ENCODE peak calls at places on chromosomes 1 and 21, in seven cellular contexts. O is DND-41; Z is heart left ventricle; F is NT2/D1; I is heart right ventricle; T is CD8-positive, alpha-beta memory T cell; J is lung. D is an unnamed sample.

GRCh38 chr21:40284481-40284880 is 417.2 kb downstream of the PCP4 start:
- DNase-seq in T (no peak), F (no peak), J (no peak), Z (no peak), I (no peak), O (no peak), D (no peak)

GRCh38 chr1:3553166-3553939 is 58.0 kb downstream of the MEGF6 start:
- DNase-seq in Z (no peak), O (no peak), I (no peak), F (no peak), T (no peak), J (no peak), D (no peak)

GRCh38 chr1:6785721-6786505 is 659 bp downstream of the CAMTA1 start:
- DNase-seq in I (peak; percentile 25), F (no peak), Z (peak; percentile 72), J (no peak), T (peak; percentile 51), O (peak; percentile 48), D (no peak)

GRCh38 chr1:193104906-193105820 is at the start of gene GLRX2:
- DNase-seq in F (peak; percentile 83), T (peak; percentile 51), Z (peak; percentile 94), I (peak; percentile 83), O (peak; percentile 62), J (peak; percentile 84), D (peak; percentile 43)

GRCh38 chr1:203797948-203798347 is 2.5 kb downstream of the ZBED6 start:
- DNase-seq in T (no peak), F (no peak), J (no peak), Z (no peak), I (no peak), O (no peak), D (no peak)

GRCh38 chr21:42060166-42060565 is 11.0 kb upstream of the UMODL1 start:
- DNase-seq in O (no peak), F (no peak), T (no peak), Z (peak; percentile 59), J (no peak), I (no peak), D (no peak)

GRCh38 chr1:15830284-15830657 is 17.2 kb upstream of the SPEN start:
- DNase-seq in F (no peak), J (no peak), Z (no peak), I (no peak), O (no peak), T (no peak), D (no peak)

GRCh38 chr1:3482590-3482899 is 28.1 kb downstream of the ARHGEF16 start:
- DNase-seq in Z (no peak), O (no peak), J (no peak), F (no peak), T (no peak), I (no peak), D (no peak)

GRCh38 chr1:27205819-27206218 is 28.6 kb upstream of the WDTC1 start:
- DNase-seq in O (no peak), F (no peak), Z (no peak), J (no peak), I (no peak), T (no peak), D (no peak)

GRCh38 chr21:41682719-41683179 is 84.1 kb downstream of the RIPK4 start:
- DNase-seq in F (no peak), I (no peak), O (no peak), T (no peak), J (no peak), Z (no peak), D (no peak)

GRCh38 chr1:242842094-242842493 is 317.6 kb upstream of the PLD5 start:
- DNase-seq in F (no peak), O (no peak), I (no peak), T (no peak), J (no peak), Z (no peak), D (no peak)

GRCh38 chr1:107950434-107950833 is 14.5 kb downstream of the VAV3 start:
- DNase-seq in I (no peak), T (no peak), O (peak; percentile 49), F (no peak), J (no peak), Z (no peak), D (no peak)

GRCh38 chr1:235996048-235996785 is 68.7 kb downstream of the NID1 start:
- DNase-seq in J (no peak), F (no peak), I (no peak), O (no peak), T (no peak), Z (no peak), D (no peak)

GRCh38 chr1:54105736-54106269 is 47.0 kb downstream of the CDCP2 start:
- DNase-seq in J (no peak), I (no peak), T (no peak), O (no peak), Z (no peak), F (no peak), D (no peak)

GRCh38 chr1:78622548-78622947 is 2.3 kb downstream of the IFI44L start:
- DNase-seq in T (no peak), J (no peak), I (no peak), Z (no peak), F (no peak), O (no peak), D (no peak)

GRCh38 chr1:207897188-207897587 is 13.7 kb downstream of the CD34 start:
- DNase-seq in T (no peak), F (no peak), Z (no peak), I (no peak), J (no peak), O (no peak), D (no peak)

GRCh38 chr1:172134087-172134731 is 286.3 kb upstream of the C1orf105 start:
- DNase-seq in T (no peak), I (no peak), J (no peak), F (no peak), Z (no peak), O (no peak), D (no peak)

GRCh38 chr1:21258331-21259134 is 31.7 kb downstream of the ECE1 start:
- DNase-seq in Z (no peak), T (no peak), I (no peak), F (no peak), J (no peak), O (no peak), D (no peak)

GRCh38 chr1:40711465-40712404 is 20.2 kb downstream of the NFYC start:
- DNase-seq in F (no peak), T (no peak), I (no peak), Z (no peak), O (no peak), J (peak; percentile 45), D (peak; percentile 57)

GRCh38 chr1:186275818-186276217 is 99.2 kb downstream of the TPR start:
- DNase-seq in T (no peak), I (no peak), F (no peak), Z (no peak), O (no peak), J (no peak), D (no peak)

GRCh38 chr1:29455781-29456180 is 219.5 kb downstream of the PTPRU start:
- DNase-seq in J (no peak), T (no peak), F (no peak), O (no peak), I (no peak), Z (no peak), D (no peak)

GRCh38 chr1:23930861-23931471 is 17.8 kb upstream of the CNR2 start:
- DNase-seq in T (no peak), I (no peak), Z (no peak), J (peak; percentile 44), O (no peak), F (no peak), D (peak; percentile 87)

GRCh38 chr1:209168204-209168603 is 415.3 kb upstream of the CAMK1G start:
- DNase-seq in Z (no peak), J (no peak), O (no peak), I (no peak), T (no peak), F (no peak), D (no peak)

GRCh38 chr1:153354515-153355193 is 3.0 kb upstream of the S100A9 start:
- DNase-seq in T (no peak), Z (no peak), J (no peak), I (no peak), O (no peak), F (no peak), D (no peak)

GRCh38 chr1:240912821-240913220 is 300.9 kb upstream of the GREM2 start:
- DNase-seq in O (no peak), F (no peak), Z (no peak), J (no peak), T (no peak), I (no peak), D (no peak)

DNA sequence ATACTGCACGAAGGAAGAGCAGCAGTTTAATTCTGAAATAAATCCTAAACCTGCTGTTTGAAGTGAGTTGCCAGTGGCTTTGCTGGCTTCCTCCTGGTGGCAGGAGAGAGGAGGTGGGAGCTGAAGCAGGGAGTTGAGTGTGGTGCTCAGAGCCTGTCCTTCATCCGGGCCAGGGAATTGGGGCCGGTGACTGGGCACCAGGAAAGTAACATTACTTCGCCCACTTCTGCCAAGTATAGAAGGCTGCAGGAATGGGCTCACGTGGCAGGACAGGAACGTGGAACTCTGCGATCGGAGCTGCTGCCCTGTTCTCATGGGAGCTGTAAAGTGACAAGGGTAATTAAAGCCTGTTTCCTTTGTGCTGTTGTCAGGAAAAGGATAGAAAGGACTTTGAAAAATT is 8.7 kb downstream of the TOR3A start:
- DNase-seq in Z (no peak), I (peak; percentile 25), T (no peak), J (no peak), O (no peak), F (no peak), D (no peak)
- H3K36me3 ChIP-seq in Z (peaks cover 57% of the 10 kb centered on the region), I (peaks cover 97% of the 10 kb centered on the region), T (peaks cover 29% of the 10 kb centered on the region), J (peaks cover 57% of the 10 kb centered on the region), O (peaks cover 94% of the 10 kb centered on the region), F (peaks cover 82% of the 10 kb centered on the region), D (peaks cover 3% of the 10 kb centered on the region)

DNA sequence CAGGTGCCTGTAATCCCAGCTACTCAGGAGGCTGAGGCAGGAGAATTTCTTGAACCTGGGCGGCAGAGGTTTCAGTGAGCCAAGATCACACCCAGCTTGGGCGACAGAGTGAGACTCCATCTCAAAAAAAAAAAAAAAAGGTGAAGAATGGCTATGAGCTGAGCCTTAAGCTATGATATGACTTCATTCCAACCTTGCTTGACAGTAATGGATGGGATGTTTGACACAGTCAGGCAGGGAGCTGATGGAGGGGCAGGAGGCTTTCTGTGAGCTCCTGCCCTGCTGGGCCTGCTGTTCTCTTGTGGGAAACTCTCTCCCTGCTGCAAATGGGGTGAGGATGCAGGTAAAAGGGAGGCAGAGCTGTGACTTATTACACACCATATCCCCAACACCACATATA is 27.6 kb downstream of the NCF2 start:
- DNase-seq in I (no peak), O (no peak), Z (no peak), J (no peak), F (no peak), T (no peak), D (no peak)
- H3K36me3 ChIP-seq in I (peaks cover 97% of the 10 kb centered on the region), O (no peaks in the 10 kb centered on the region), Z (no peaks in the 10 kb centered on the region), J (peaks cover 10% of the 10 kb centered on the region), F (no peaks in the 10 kb centered on the region), T (no peaks in the 10 kb centered on the region), D (no peaks in the 10 kb centered on the region)

GRCh38 chr1:31595836-31596736 is 19.8 kb downstream of the TINAGL1 start:
- DNase-seq in Z (no peak), F (no peak), O (no peak), I (peak; percentile 1), J (no peak), T (no peak), D (no peak)
- H3K36me3 ChIP-seq in Z (no peaks in the 10 kb centered on the region), F (no peaks in the 10 kb centered on the region), O (no peaks in the 10 kb centered on the region), I (no peaks in the 10 kb centered on the region), J (no peaks in the 10 kb centered on the region), T (no peaks in the 10 kb centered on the region), D (no peaks in the 10 kb centered on the region)

DNA sequence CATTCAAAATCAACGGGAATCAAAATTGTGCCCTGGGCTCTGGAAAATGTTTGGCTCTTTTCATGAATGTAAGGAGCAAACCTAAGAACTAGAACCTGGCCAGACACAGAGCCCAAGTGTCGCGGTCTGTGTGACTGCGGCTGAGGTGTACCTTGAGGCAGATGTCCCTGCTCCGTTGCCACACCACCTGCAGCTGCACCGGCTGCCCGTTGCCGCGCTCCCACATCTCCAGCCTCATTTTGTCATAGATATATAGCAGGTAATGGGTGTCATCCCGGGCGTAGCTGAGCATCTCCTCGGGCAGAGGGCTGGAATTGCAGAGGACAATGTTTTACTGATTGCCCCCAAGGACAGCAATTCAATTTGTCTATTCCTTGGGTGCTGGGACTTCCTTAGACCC is 18.7 kb downstream of the EXOSC10 start:
- DNase-seq in O (no peak), F (no peak), I (no peak), J (no peak), Z (no peak), T (no peak), D (no peak)
- H3K36me3 ChIP-seq in O (peaks cover 67% of the 10 kb centered on the region), F (peaks cover 63% of the 10 kb centered on the region), I (peaks cover 87% of the 10 kb centered on the region), J (peaks cover 42% of the 10 kb centered on the region), Z (peaks cover 71% of the 10 kb centered on the region), T (peaks cover 51% of the 10 kb centered on the region), D (peaks cover 2% of the 10 kb centered on the region)